ENCODE peak calls at places on chromosomes 3 and 15, in six cellular contexts. One of them, this sample, is unnamed.

GRCh38 chr15:90022345-90022744 is 21.2 kb downstream of the ZNF710 start:
- DNase-seq in GM12878: no peak
- DNase-seq in tibial nerve: no peak
- DNase-seq in ovary: no peak
- DNase-seq in HepG2: no peak
- DNase-seq in A549: no peak
- DNase-seq in this sample: peak; percentile 3

GRCh38 chr15:67998599-67999122 is 55.5 kb upstream of the PIAS1 start:
- DNase-seq in A549: peak; percentile 57
- DNase-seq in HepG2: no peak
- DNase-seq in ovary: no peak
- DNase-seq in tibial nerve: no peak
- DNase-seq in GM12878: no peak
- DNase-seq in this sample: peak; percentile 79

GRCh38 chr15:31871887-31872281 is 158.4 kb upstream of the CHRNA7 start:
- DNase-seq in ovary: no peak
- DNase-seq in A549: no peak
- DNase-seq in tibial nerve: no peak
- DNase-seq in HepG2: no peak
- DNase-seq in GM12878: no peak
- DNase-seq in this sample: no peak

GRCh38 chr3:186127463-186127862 is 18.6 kb upstream of the ETV5 start:
- DNase-seq in HepG2: no peak
- DNase-seq in tibial nerve: no peak
- DNase-seq in ovary: no peak
- DNase-seq in A549: no peak
- DNase-seq in GM12878: no peak
- DNase-seq in this sample: no peak

GRCh38 chr3:174409085-174409743 is 449.9 kb upstream of the NAALADL2 start:
- DNase-seq in tibial nerve: no peak
- DNase-seq in ovary: no peak
- DNase-seq in HepG2: no peak
- DNase-seq in GM12878: no peak
- DNase-seq in A549: peak; percentile 13
- DNase-seq in this sample: no peak

GRCh38 chr15:94164202-94164807 is 67.1 kb upstream of the MCTP2 start:
- DNase-seq in A549: peak; percentile 39
- DNase-seq in tibial nerve: peak; percentile 43
- DNase-seq in GM12878: no peak
- DNase-seq in ovary: no peak
- DNase-seq in HepG2: peak; percentile 53
- DNase-seq in this sample: peak; percentile 63

GRCh38 chr3:149306751-149307434 is 26.5 kb downstream of the TM4SF18 start:
- DNase-seq in A549: no peak
- DNase-seq in ovary: no peak
- DNase-seq in HepG2: no peak
- DNase-seq in tibial nerve: no peak
- DNase-seq in GM12878: no peak
- DNase-seq in this sample: no peak

GRCh38 chr3:166085164-166085830 is 248.1 kb upstream of the BCHE start:
- DNase-seq in tibial nerve: no peak
- DNase-seq in HepG2: no peak
- DNase-seq in ovary: no peak
- DNase-seq in A549: no peak
- DNase-seq in GM12878: no peak
- DNase-seq in this sample: no peak

GRCh38 chr15:101112336-101113113 is 139.3 kb downstream of the CHSY1 start:
- DNase-seq in tibial nerve: no peak
- DNase-seq in HepG2: no peak
- DNase-seq in A549: no peak
- DNase-seq in ovary: no peak
- DNase-seq in GM12878: no peak
- DNase-seq in this sample: no peak

GRCh38 chr15:92634641-92635272 is 20.8 kb downstream of the FAM174B start:
- DNase-seq in ovary: no peak
- DNase-seq in A549: no peak
- DNase-seq in HepG2: no peak
- DNase-seq in tibial nerve: no peak
- DNase-seq in GM12878: no peak
- DNase-seq in this sample: no peak

GRCh38 chr3:12501360-12502020 is 17.2 kb downstream of the TSEN2 start:
- DNase-seq in ovary: no peak
- DNase-seq in tibial nerve: peak; percentile 36
- DNase-seq in A549: no peak
- DNase-seq in HepG2: no peak
- DNase-seq in GM12878: no peak
- DNase-seq in this sample: no peak

GRCh38 chr3:119352235-119352634 is 58.1 kb downstream of the ARHGAP31 start:
- DNase-seq in tibial nerve: no peak
- DNase-seq in ovary: no peak
- DNase-seq in HepG2: no peak
- DNase-seq in GM12878: peak; percentile 79
- DNase-seq in A549: no peak
- DNase-seq in this sample: no peak

GRCh38 chr15:70299931-70300858 is 202.5 kb upstream of the TLE3 start:
- DNase-seq in tibial nerve: no peak
- DNase-seq in A549: no peak
- DNase-seq in GM12878: peak; percentile 78
- DNase-seq in ovary: no peak
- DNase-seq in HepG2: no peak
- DNase-seq in this sample: peak; percentile 64

GRCh38 chr15:101288905-101289513 is 6.0 kb downstream of the SNRPA1 start:
- DNase-seq in A549: peak; percentile 73
- DNase-seq in GM12878: no peak
- DNase-seq in ovary: no peak
- DNase-seq in tibial nerve: peak; percentile 33
- DNase-seq in HepG2: peak; percentile 50
- DNase-seq in this sample: no peak

GRCh38 chr3:71504250-71505036 is 79.1 kb downstream of the FOXP1 start:
- DNase-seq in HepG2: no peak
- DNase-seq in tibial nerve: no peak
- DNase-seq in ovary: no peak
- DNase-seq in GM12878: no peak
- DNase-seq in A549: peak; percentile 85
- DNase-seq in this sample: no peak

GRCh38 chr3:177830411-177830849 is 633.1 kb upstream of the TBL1XR1 start:
- DNase-seq in A549: no peak
- DNase-seq in ovary: peak; percentile 28
- DNase-seq in GM12878: no peak
- DNase-seq in HepG2: no peak
- DNase-seq in tibial nerve: peak; percentile 72
- DNase-seq in this sample: no peak

GRCh38 chr3:4828279-4829030 is 150.8 kb upstream of the BHLHE40 start:
- DNase-seq in HepG2: no peak
- DNase-seq in ovary: no peak
- DNase-seq in GM12878: no peak
- DNase-seq in tibial nerve: peak; percentile 67
- DNase-seq in A549: peak; percentile 42
- DNase-seq in this sample: no peak

GRCh38 chr3:151912041-151912440 is 38.6 kb downstream of the SUCNR1 start:
- DNase-seq in ovary: no peak
- DNase-seq in HepG2: no peak
- DNase-seq in GM12878: no peak
- DNase-seq in A549: no peak
- DNase-seq in tibial nerve: no peak
- DNase-seq in this sample: no peak

GRCh38 chr3:159169828-159170227 is 368.0 kb downstream of the MFSD1 start:
- DNase-seq in A549: peak; percentile 84
- DNase-seq in ovary: no peak
- DNase-seq in GM12878: no peak
- DNase-seq in HepG2: peak; percentile 3
- DNase-seq in tibial nerve: no peak
- DNase-seq in this sample: no peak

GRCh38 chr15:72758195-72758594 is 25.4 kb downstream of the ADPGK start:
- DNase-seq in GM12878: no peak
- DNase-seq in HepG2: no peak
- DNase-seq in A549: peak; percentile 19
- DNase-seq in tibial nerve: no peak
- DNase-seq in ovary: no peak
- DNase-seq in this sample: no peak

GRCh38 chr15:67495585-67495984 is 25.3 kb upstream of the C15orf61 start:
- DNase-seq in GM12878: no peak
- DNase-seq in ovary: no peak
- DNase-seq in A549: no peak
- DNase-seq in tibial nerve: no peak
- DNase-seq in HepG2: no peak
- DNase-seq in this sample: no peak

GRCh38 chr3:71890356-71890931 is 105.5 kb upstream of the PROK2 start:
- DNase-seq in A549: no peak
- DNase-seq in ovary: no peak
- DNase-seq in HepG2: no peak
- DNase-seq in tibial nerve: no peak
- DNase-seq in GM12878: no peak
- DNase-seq in this sample: no peak

GRCh38 chr3:76028816-76029215 is 243.5 kb upstream of the ZNF717 start:
- DNase-seq in A549: no peak
- DNase-seq in GM12878: no peak
- DNase-seq in HepG2: no peak
- DNase-seq in ovary: no peak
- DNase-seq in tibial nerve: no peak
- DNase-seq in this sample: no peak

GRCh38 chr3:129985113-129985512 is 10.6 kb downstream of the TRH start:
- DNase-seq in HepG2: no peak
- DNase-seq in GM12878: no peak
- DNase-seq in A549: no peak
- DNase-seq in ovary: no peak
- DNase-seq in tibial nerve: no peak
- DNase-seq in this sample: no peak

GRCh38 chr3:49387721-49388120 is 24.1 kb downstream of the RHOA start:
- DNase-seq in tibial nerve: no peak
- DNase-seq in GM12878: no peak
- DNase-seq in ovary: no peak
- DNase-seq in HepG2: no peak
- DNase-seq in A549: peak; percentile 30
- DNase-seq in this sample: no peak

GRCh38 chr3:17021614-17022013 is 136.9 kb downstream of the PLCL2 start:
- DNase-seq in ovary: no peak
- DNase-seq in A549: no peak
- DNase-seq in tibial nerve: no peak
- DNase-seq in GM12878: no peak
- DNase-seq in HepG2: no peak
- DNase-seq in this sample: no peak
- TF ChIP-seq EP300 in ovary: no peak
- TF ChIP-seq EP300 in A549: no peak
- TF ChIP-seq EP300 in tibial nerve: no peak
- TF ChIP-seq EP300 in GM12878: no peak
- TF ChIP-seq EP300 in HepG2: no peak
- TF ChIP-seq EP300 in this sample: no peak

GRCh38 chr3:150469031-150469930 is 61.2 kb downstream of the TSC22D2 start:
- DNase-seq in tibial nerve: peak; percentile 12
- DNase-seq in A549: peak; percentile 88
- DNase-seq in HepG2: peak; percentile 39
- DNase-seq in ovary: peak; percentile 48
- DNase-seq in GM12878: no peak
- DNase-seq in this sample: peak; percentile 73
- TF ChIP-seq EP300 in tibial nerve: no peak
- TF ChIP-seq EP300 in A549: peak; percentile 29
- TF ChIP-seq EP300 in HepG2: no peak
- TF ChIP-seq EP300 in ovary: no peak
- TF ChIP-seq EP300 in GM12878: no peak
- TF ChIP-seq EP300 in this sample: no peak

GRCh38 chr15:34085746-34086145 is 15.9 kb downstream of the EMC7 start:
- DNase-seq in ovary: no peak
- DNase-seq in A549: no peak
- DNase-seq in GM12878: no peak
- DNase-seq in HepG2: no peak
- DNase-seq in tibial nerve: no peak
- DNase-seq in this sample: no peak

GRCh38 chr15:34078900-34079299 is 22.8 kb downstream of the EMC7 start:
- DNase-seq in ovary: no peak
- DNase-seq in GM12878: no peak
- DNase-seq in HepG2: no peak
- DNase-seq in tibial nerve: no peak
- DNase-seq in A549: no peak
- DNase-seq in this sample: no peak

GRCh38 chr15:34079904-34080303 is 21.8 kb downstream of the EMC7 start:
- DNase-seq in GM12878: no peak
- DNase-seq in tibial nerve: no peak
- DNase-seq in ovary: no peak
- DNase-seq in HepG2: no peak
- DNase-seq in A549: no peak
- DNase-seq in this sample: no peak

GRCh38 chr15:34084086-34084485 is 17.6 kb downstream of the EMC7 start:
- DNase-seq in ovary: no peak
- DNase-seq in GM12878: no peak
- DNase-seq in tibial nerve: no peak
- DNase-seq in A549: peak; percentile 18
- DNase-seq in HepG2: no peak
- DNase-seq in this sample: peak; percentile 53
- TF ChIP-seq EP300 in ovary: no peak
- TF ChIP-seq EP300 in GM12878: no peak
- TF ChIP-seq EP300 in tibial nerve: no peak
- TF ChIP-seq EP300 in A549: no peak
- TF ChIP-seq EP300 in HepG2: no peak
- TF ChIP-seq EP300 in this sample: no peak

GRCh38 chr3:33900440-33900808 is 102.0 kb downstream of the PDCD6IP start:
- DNase-seq in ovary: no peak
- DNase-seq in HepG2: no peak
- DNase-seq in A549: no peak
- DNase-seq in tibial nerve: no peak
- DNase-seq in GM12878: no peak
- DNase-seq in this sample: no peak

GRCh38 chr3:33900809-33901505 is 102.5 kb downstream of the PDCD6IP start:
- DNase-seq in GM12878: no peak
- DNase-seq in ovary: no peak
- DNase-seq in tibial nerve: no peak
- DNase-seq in HepG2: no peak
- DNase-seq in A549: no peak
- DNase-seq in this sample: no peak

GRCh38 chr3:33898901-33899300 is 100.5 kb downstream of the PDCD6IP start:
- DNase-seq in tibial nerve: no peak
- DNase-seq in GM12878: no peak
- DNase-seq in A549: no peak
- DNase-seq in ovary: no peak
- DNase-seq in HepG2: no peak
- DNase-seq in this sample: no peak

GRCh38 chr3:33897306-33897705 is 98.9 kb downstream of the PDCD6IP start:
- DNase-seq in A549: no peak
- DNase-seq in ovary: no peak
- DNase-seq in GM12878: no peak
- DNase-seq in tibial nerve: no peak
- DNase-seq in HepG2: no peak
- DNase-seq in this sample: no peak

DNA sequence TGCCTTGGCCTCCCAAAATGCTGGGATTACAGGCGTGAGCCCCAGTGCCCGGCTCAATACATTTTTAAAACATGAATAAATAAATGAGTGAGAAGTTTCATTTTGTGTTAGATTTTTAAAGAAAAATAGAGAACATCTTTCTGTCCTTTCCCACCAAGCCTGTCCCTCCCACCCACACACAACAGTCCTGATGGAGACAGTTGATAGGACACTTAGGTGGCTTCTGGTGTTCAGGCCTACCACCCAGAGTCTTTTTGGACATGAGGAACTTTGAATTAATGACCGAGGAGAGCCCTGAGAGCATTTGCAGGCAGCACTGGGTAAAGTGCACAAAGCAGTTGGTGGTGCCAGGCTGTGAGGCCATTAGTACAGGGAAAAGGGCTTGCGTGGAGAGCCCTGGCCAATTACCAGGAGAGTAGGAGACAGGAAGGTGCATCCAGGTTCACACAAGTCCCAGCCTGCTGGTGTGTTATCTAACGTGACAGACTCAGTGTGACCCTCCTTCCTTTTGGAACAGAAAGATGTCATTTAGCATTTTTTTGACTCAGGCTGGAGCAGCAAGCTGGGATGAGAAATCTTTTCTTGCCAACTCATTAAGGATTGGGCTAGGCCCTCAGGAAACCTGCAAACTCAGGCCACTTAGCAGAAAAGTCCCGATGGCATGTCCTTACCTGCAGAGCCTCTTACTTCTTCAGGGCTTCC is 103.6 kb downstream of the PDCD6IP start:
- DNase-seq in A549: no peak
- DNase-seq in ovary: no peak
- DNase-seq in HepG2: no peak
- DNase-seq in tibial nerve: no peak
- DNase-seq in GM12878: no peak
- DNase-seq in this sample: no peak
- TF ChIP-seq EP300 in A549: no peak
- TF ChIP-seq EP300 in ovary: no peak
- TF ChIP-seq EP300 in HepG2: no peak
- TF ChIP-seq EP300 in tibial nerve: no peak
- TF ChIP-seq EP300 in GM12878: no peak
- TF ChIP-seq EP300 in this sample: no peak